ENCODE peak calls at places on chromosomes 3 and 15, in ten cellular contexts. W is SK-N-SH, L is upper lobe of left lung, C is prostate gland, N is transverse colon, J is HCT116, G is vagina, D is GM23338, X is Panc1, S is sigmoid colon. E is an unnamed sample. For H3K4me1, the result is how much of the 10 kb centered on the place peaks cover.

GRCh38 chr3:13689373-13690265 is 140.7 kb downstream of the FBLN2 start:
- DNase-seq in S (no peak), G (no peak), X (no peak), D (no peak), C (no peak), J (no peak), L (no peak), W (peak), N (no peak), E (no peak)

GRCh38 chr15:92869977-92870644 is 30.0 kb upstream of the CHD2 start:
- DNase-seq in G (no peak), J (no peak), X (no peak), L (no peak), W (peak), N (no peak), S (peak), D (no peak), C (no peak), E (no peak)

GRCh38 chr3:58072046-58072445 is 63.8 kb downstream of the FLNB start:
- DNase-seq in X (no peak), S (no peak), D (no peak), C (no peak), G (no peak), N (no peak), J (no peak), W (no peak), L (no peak), E (no peak)

GRCh38 chr3:172221550-172221949 is 182.2 kb downstream of the FNDC3B start:
- DNase-seq in X (no peak), L (no peak), W (no peak), N (no peak), G (no peak), J (no peak), C (no peak), D (no peak), S (no peak), E (no peak)

GRCh38 chr15:74826372-74826819 is at the start of gene CPLX3:
- DNase-seq in X (no peak), S (no peak), N (peak), G (no peak), D (peak), C (peak), J (no peak), W (peak), L (no peak), E (peak)

GRCh38 chr3:98596902-98597500 is 3.6 kb upstream of the CPOX start:
- DNase-seq in C (no peak), J (peak), S (no peak), D (peak), X (no peak), N (no peak), L (no peak), G (no peak), W (peak), E (no peak)

GRCh38 chr3:50450135-50450911 is 53.1 kb downstream of the CACNA2D2 start:
- DNase-seq in N (peak), C (peak), D (peak), W (no peak), L (peak), S (peak), G (no peak), J (no peak), X (no peak), E (peak)

GRCh38 chr3:55294557-55294956 is 192.5 kb downstream of the WNT5A start:
- DNase-seq in D (no peak), W (no peak), X (no peak), G (no peak), J (no peak), N (no peak), L (no peak), S (no peak), C (no peak), E (no peak)

GRCh38 chr15:42461261-42461660 is 29.7 kb downstream of the ZNF106 start:
- DNase-seq in L (no peak), G (no peak), X (no peak), C (no peak), S (no peak), J (no peak), D (no peak), W (no peak), N (no peak), E (no peak)

GRCh38 chr3:72339750-72340025 is 508.6 kb downstream of the SHQ1 start:
- DNase-seq in D (no peak), X (no peak), J (no peak), W (no peak), G (no peak), C (no peak), L (no peak), N (no peak), S (no peak), E (no peak)

GRCh38 chr3:72338082-72338941 is 509.9 kb downstream of the SHQ1 start:
- DNase-seq in J (peak), C (no peak), W (no peak), L (no peak), D (no peak), G (no peak), S (no peak), N (no peak), X (peak), E (no peak)

GRCh38 chr3:72340056-72340455 is 508.2 kb downstream of the SHQ1 start:
- DNase-seq in G (no peak), S (no peak), L (no peak), W (no peak), C (no peak), J (no peak), X (no peak), D (no peak), N (no peak), E (no peak)

GRCh38 chr3:72340476-72341379 is 507.5 kb downstream of the SHQ1 start:
- DNase-seq in J (no peak), L (no peak), W (no peak), C (no peak), N (no peak), D (no peak), G (no peak), X (no peak), S (no peak), E (no peak)

GRCh38 chr3:72338942-72339749 is 509.1 kb downstream of the SHQ1 start:
- DNase-seq in C (no peak), N (no peak), W (no peak), L (peak), J (peak), D (no peak), G (no peak), S (no peak), X (peak), E (peak)
- TF ChIP-seq POLR2AphosphoS5 in C (no peak), N (no peak), W (no peak), L (peak), J (peak), D (no peak), G (peak), S (no peak), X (no peak), E (peak)

DNA sequence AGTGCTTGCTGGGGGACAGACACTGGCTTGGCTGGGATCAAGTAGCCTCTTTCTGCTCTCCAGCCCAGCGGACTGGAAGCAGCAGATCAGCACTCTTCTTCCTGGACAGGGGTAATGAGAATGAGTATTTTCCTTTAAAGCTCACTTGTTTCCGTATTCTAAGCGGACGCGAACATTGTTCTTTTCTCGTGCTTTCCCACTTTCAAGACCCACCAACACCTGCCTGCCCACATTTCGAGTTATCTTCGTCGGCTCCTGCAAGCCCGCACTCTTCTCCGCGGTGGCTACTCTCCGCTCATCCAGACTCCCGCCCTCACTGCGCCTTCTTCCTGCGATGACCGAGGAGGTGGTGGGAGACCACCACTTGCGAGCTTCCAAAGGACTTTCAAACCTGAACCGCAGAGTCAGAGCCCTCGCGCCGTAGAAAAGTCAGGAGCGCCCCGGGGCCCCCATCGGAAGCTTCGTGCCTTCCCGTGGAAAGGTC is 1.6 kb upstream of the PPM1L start:
- DNase-seq in L (peak), J (no peak), G (peak), S (peak), D (peak), W (peak), N (peak), C (peak), X (no peak), E (peak)
- H3K4me1 ChIP-seq in L (under half), J (under half), G (under half), S (under half), D (under half), W (under half), N (under half), C (under half), X (under half), E (under half)

DNA sequence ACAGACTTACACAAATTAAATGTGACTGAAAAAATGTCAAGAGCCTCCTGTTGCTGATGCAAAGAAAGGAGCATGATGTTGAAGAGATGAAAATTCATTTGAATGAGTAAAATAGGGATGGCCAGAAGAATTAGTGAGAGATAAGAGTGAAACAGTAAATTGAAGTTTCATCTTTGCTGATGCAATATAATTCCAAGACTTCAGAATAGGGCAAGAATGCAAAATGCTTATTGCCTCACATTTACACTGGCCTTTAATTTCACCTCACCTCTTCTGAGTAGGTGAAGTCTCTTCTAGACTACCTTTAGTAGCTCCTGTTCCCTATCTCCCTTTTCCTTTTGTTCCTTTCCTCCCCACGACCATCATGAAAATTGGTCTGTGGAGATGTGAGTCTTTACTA is 15.3 kb upstream of the MAPK6 start:
- DNase-seq in S (no peak), D (no peak), N (no peak), G (no peak), C (no peak), J (no peak), W (no peak), X (no peak), L (no peak), E (no peak)
- TF ChIP-seq POLR2AphosphoS5 in S (no peak), D (no peak), N (no peak), G (no peak), C (no peak), J (no peak), W (no peak), X (no peak), L (no peak), E (no peak)

GRCh38 chr15:78060232-78060631 is 17.3 kb downstream of the TBC1D2B start:
- DNase-seq in G (no peak), N (no peak), S (no peak), X (no peak), J (no peak), D (no peak), C (no peak), W (no peak), L (no peak), E (no peak)
- H3K4me1 ChIP-seq in G (half or more), N (half or more), S (half or more), X (half or more), J (under half), D (under half), C (under half), W (half or more), L (half or more), E (half or more)

GRCh38 chr3:45054196-45054857 is 28.2 kb downstream of the CLEC3B start:
- DNase-seq in D (no peak), W (no peak), X (no peak), J (no peak), G (no peak), S (no peak), L (no peak), N (no peak), C (peak), E (no peak)
- TF ChIP-seq POLR2AphosphoS5 in D (no peak), W (peak), X (no peak), J (no peak), G (no peak), S (no peak), L (no peak), N (no peak), C (peak), E (no peak)